ENCODE peak calls at places on chromosomes 4 and X, in five cellular contexts. A, N, O, Y and Z are unnamed samples.

GRCh38 chr4:179415016-179415841 is 1973.0 kb upstream of the AGA start:
- DNase-seq in A (no peak), N (peak; percentile 37), O (no peak), Y (no peak), Z (no peak)

GRCh38 chr4:152784490-152785195 is 4.9 kb downstream of the ARFIP1 start:
- DNase-seq in A (peak; percentile 72), N (peak; percentile 14), O (no peak), Y (peak; percentile 55), Z (peak; percentile 84)

GRCh38 chrX:76454456-76454927 is 27.0 kb downstream of the MAGEE1 start:
- DNase-seq in A (peak; percentile 64), N (peak; percentile 50), O (peak; percentile 44), Y (peak; percentile 6), Z (peak; percentile 41)

GRCh38 chr4:41550308-41550707 is 12.4 kb downstream of the LIMCH1 start:
- DNase-seq in A (no peak), N (peak; percentile 11), O (no peak), Y (no peak), Z (no peak)

GRCh38 chr4:82223715-82224114 is 150.1 kb downstream of the HNRNPD start:
- DNase-seq in A (peak; percentile 70), N (no peak), O (peak; percentile 15), Y (no peak), Z (no peak)

GRCh38 chrX:86148024-86148511 is at the start of gene DACH2:
- DNase-seq in A (peak; percentile 82), N (peak; percentile 54), O (peak; percentile 88), Y (peak; percentile 78), Z (peak; percentile 49)

GRCh38 chrX:118226060-118226428 is 109.4 kb upstream of the KLHL13 start:
- DNase-seq in A (peak; percentile 16), N (peak; percentile 45), O (peak; percentile 40), Y (peak; percentile 35), Z (peak; percentile 32)

GRCh38 chr4:53196872-53197759 is 168.7 kb downstream of the SCFD2 start:
- DNase-seq in A (peak; percentile 85), N (peak; percentile 89), O (peak; percentile 71), Y (peak; percentile 24), Z (peak; percentile 80)

GRCh38 chrX:1274786-1275185 is 6.2 kb downstream of the CSF2RA start:
- DNase-seq in A (no peak), N (no peak), O (no peak), Y (no peak), Z (no peak)

GRCh38 chr4:89298788-89299152 is 8.8 kb downstream of the GPRIN3 start:
- DNase-seq in A (no peak), N (peak; percentile 9), O (peak; percentile 77), Y (no peak), Z (peak; percentile 66)

GRCh38 chrX:38061335-38061734 is 55.0 kb downstream of the SYTL5 start:
- DNase-seq in A (peak; percentile 1), N (peak; percentile 89), O (no peak), Y (no peak), Z (peak; percentile 43)

GRCh38 chr4:3426465-3427133 is 15.2 kb upstream of the HGFAC start:
- DNase-seq in A (no peak), N (no peak), O (no peak), Y (no peak), Z (no peak)

GRCh38 chrX:134236690-134237362 is at the start of gene CCDC160:
- DNase-seq in A (peak; percentile 79), N (peak; percentile 51), O (peak; percentile 52), Y (peak; percentile 82), Z (peak; percentile 27)

GRCh38 chr4:181301735-181302380 is 941.3 kb upstream of the TENM3 start:
- DNase-seq in A (peak; percentile 83), N (peak; percentile 33), O (peak; percentile 73), Y (no peak), Z (peak; percentile 3)

GRCh38 chr4:137532869-137533236 is 559 bp upstream of the PCDH18 start:
- DNase-seq in A (peak; percentile 39), N (no peak), O (peak; percentile 69), Y (no peak), Z (peak; percentile 60)

GRCh38 chrX:134669378-134670098 is 11.3 kb upstream of the PLAC1 start:
- DNase-seq in A (no peak), N (peak; percentile 87), O (no peak), Y (peak; percentile 23), Z (peak; percentile 93)

GRCh38 chrX:120857240-120857639 is 18.4 kb downstream of the CT47B1 start:
- DNase-seq in A (peak; percentile 88), N (peak; percentile 51), O (no peak), Y (no peak), Z (peak; percentile 0)

GRCh38 chrX:81957900-81958545 is 756.1 kb downstream of the SH3BGRL start:
- DNase-seq in A (peak; percentile 11), N (peak; percentile 50), O (peak; percentile 82), Y (peak; percentile 24), Z (peak; percentile 7)

GRCh38 chr4:37243722-37244582 is 591 bp upstream of the NWD2 start:
- DNase-seq in A (peak; percentile 83), N (no peak), O (no peak), Y (peak; percentile 25), Z (no peak)

GRCh38 chrX:86047174-86047991 is at the start of gene CHM:
- DNase-seq in A (peak; percentile 81), N (peak; percentile 80), O (peak; percentile 89), Y (peak; percentile 77), Z (peak; percentile 87)

GRCh38 chrX:108557594-108557993 is 118.0 kb downstream of the COL4A5 start:
- DNase-seq in A (no peak), N (no peak), O (no peak), Y (no peak), Z (no peak)

GRCh38 chr4:167940217-167940616 is 152.1 kb upstream of the ANXA10 start:
- DNase-seq in A (no peak), N (no peak), O (peak; percentile 8), Y (no peak), Z (no peak)

GRCh38 chr4:108433832-108434231 is 186.5 kb upstream of the RPL34 start:
- DNase-seq in A (no peak), N (peak; percentile 34), O (no peak), Y (no peak), Z (peak; percentile 59)

GRCh38 chr4:168480991-168481588 is 798 bp upstream of the DDX60L start:
- DNase-seq in A (no peak), N (peak; percentile 82), O (peak; percentile 55), Y (peak; percentile 10), Z (peak; percentile 86)

GRCh38 chrX:29478336-29479069 is 736.9 kb upstream of the MAGEB2 start:
- DNase-seq in A (peak; percentile 60), N (peak; percentile 51), O (peak; percentile 61), Y (peak; percentile 56), Z (peak; percentile 57)

GRCh38 chr4:58061967-58062366 is 951.8 kb upstream of the IGFBP7 start:
- DNase-seq in A (peak; percentile 51), N (peak; percentile 4), O (no peak), Y (no peak), Z (no peak)

GRCh38 chrX:114162068-114162735 is 421.7 kb upstream of the HTR2C start:
- DNase-seq in A (peak; percentile 71), N (no peak), O (no peak), Y (no peak), Z (no peak)

GRCh38 chrX:37825225-37825842 is 22.0 kb downstream of the DYNLT3 start:
- DNase-seq in A (peak; percentile 59), N (peak; percentile 61), O (peak; percentile 53), Y (peak; percentile 12), Z (peak; percentile 48)

GRCh38 chrX:30971761-30972603 is 82.9 kb upstream of the TAB3 start:
- DNase-seq in A (peak; percentile 51), N (peak; percentile 61), O (peak; percentile 38), Y (peak; percentile 60), Z (peak; percentile 66)

GRCh38 chr4:143281507-143282169 is 55.0 kb upstream of the GAB1 start:
- DNase-seq in A (no peak), N (no peak), O (peak; percentile 33), Y (no peak), Z (no peak)

GRCh38 chrX:142043196-142043595 is 139.5 kb downstream of the MAGEC1 start:
- DNase-seq in A (no peak), N (no peak), O (no peak), Y (no peak), Z (no peak)

GRCh38 chrX:106728337-106728736 is 1.8 kb downstream of the RNF128 start:
- DNase-seq in A (no peak), N (no peak), O (no peak), Y (no peak), Z (no peak)

GRCh38 chr4:147790412-147790811 is 58.5 kb downstream of the ARHGAP10 start:
- DNase-seq in A (no peak), N (peak; percentile 81), O (no peak), Y (no peak), Z (no peak)

GRCh38 chr4:15130441-15130840 is 128.2 kb downstream of the CPEB2 start:
- DNase-seq in A (no peak), N (no peak), O (no peak), Y (no peak), Z (peak; percentile 22)

GRCh38 chrX:77446029-77446585 is 1.1 kb upstream of the FGF16 start:
- DNase-seq in A (peak; percentile 54), N (no peak), O (peak; percentile 14), Y (no peak), Z (no peak)

GRCh38 chr4:122739174-122739573 is 6.7 kb downstream of the BBS12 start:
- DNase-seq in A (no peak), N (peak; percentile 21), O (no peak), Y (no peak), Z (peak; percentile 91)

GRCh38 chr4:39452153-39452859 is 6.4 kb downstream of the RPL9 start:
- DNase-seq in A (no peak), N (no peak), O (no peak), Y (no peak), Z (no peak)

GRCh38 chrX:132908891-132909290 is 49.5 kb downstream of the HS6ST2 start:
- DNase-seq in A (no peak), N (peak; percentile 40), O (no peak), Y (peak; percentile 31), Z (no peak)
- TF ChIP-seq EZH2phosphoT487 in A (no peak), N (no peak), O (no peak), Y (no peak), Z (no peak)

GRCh38 chr4:20272411-20272872 is 20.7 kb downstream of the SLIT2 start:
- DNase-seq in A (no peak), N (peak; percentile 88), O (no peak), Y (no peak), Z (peak; percentile 62)
- TF ChIP-seq EZH2phosphoT487 in A (no peak), N (no peak), O (no peak), Y (no peak), Z (peak; percentile 75)

DNA sequence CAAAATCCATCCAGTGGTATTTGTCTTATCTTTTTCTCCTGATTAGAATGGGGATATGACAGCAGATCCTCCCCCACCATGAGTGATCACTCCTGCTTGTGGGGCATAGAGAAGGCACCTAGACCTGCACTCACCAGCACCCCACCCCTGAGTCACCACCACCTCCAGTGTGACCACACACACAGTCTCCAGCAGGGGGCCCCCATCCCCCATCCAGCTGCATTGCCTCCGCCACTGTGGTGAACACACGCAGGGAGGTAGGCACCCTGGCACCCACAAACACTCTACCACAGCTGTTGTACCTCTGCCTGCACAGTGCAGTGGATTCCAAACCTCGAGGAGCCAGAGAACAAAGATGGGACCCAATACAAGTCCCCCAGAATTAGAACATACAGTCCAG is 9.0 kb upstream of the MAGEA8 start:
- DNase-seq in A (peak; percentile 55), N (peak; percentile 70), O (no peak), Y (peak; percentile 52), Z (peak; percentile 1)
- TF ChIP-seq EZH2phosphoT487 in A (no peak), N (no peak), O (no peak), Y (no peak), Z (no peak)

DNA sequence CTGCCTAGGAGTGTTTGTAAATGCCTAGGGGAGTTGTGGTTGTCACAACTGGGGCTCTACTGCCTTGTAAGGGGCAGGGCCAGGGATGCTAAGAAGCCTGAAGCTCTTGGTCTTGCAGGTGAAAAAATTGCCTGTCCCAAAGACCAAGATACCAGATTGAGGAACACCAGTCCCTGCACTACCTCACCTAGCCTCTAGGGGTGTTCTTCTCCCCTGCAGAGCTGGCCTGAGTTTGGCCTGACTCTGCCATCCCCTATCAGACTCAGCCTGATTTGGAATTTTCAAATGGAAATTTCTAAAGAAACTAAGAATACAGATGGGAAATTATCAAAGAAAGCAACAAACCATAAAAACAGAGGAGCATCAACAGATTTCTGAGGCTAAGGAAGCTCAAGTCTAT is 90.4 kb downstream of the ZC4H2 start:
- DNase-seq in A (peak; percentile 46), N (peak; percentile 14), O (no peak), Y (peak; percentile 21), Z (peak; percentile 7)
- TF ChIP-seq EZH2phosphoT487 in A (no peak), N (no peak), O (no peak), Y (no peak), Z (no peak)